ENCODE peak calls at places on chromosome 2, in nine cellular contexts. X is heart left ventricle; L is CD4-positive, alpha-beta memory T cell; J is hepatocyte; U is fibroblast of lung; K is psoas muscle; B is tibial artery; F is prostate gland; T is tibial nerve. O is an unnamed sample. For H3K36me3, the result is how much of the 10 kb centered on the place peaks cover.

GRCh38 chr2:173759959-173760358 is 205.2 kb downstream of the SP3 start:
- DNase-seq in X (no peak), L (no peak), J (no peak), U (no peak), K (no peak), B (no peak), F (no peak), T (no peak), O (no peak)

GRCh38 chr2:136247204-136247990 is 129.4 kb upstream of the CXCR4 start:
- DNase-seq in X (peak), L (no peak), J (no peak), U (peak), K (peak), B (peak), F (no peak), T (no peak), O (no peak)

GRCh38 chr2:48107326-48107925 is 201.1 kb upstream of the FBXO11 start:
- DNase-seq in X (no peak), L (no peak), J (peak), U (peak), K (no peak), B (no peak), F (no peak), T (no peak), O (peak)

GRCh38 chr2:104850322-104851184 is 3.4 kb upstream of the POU3F3 start:
- DNase-seq in X (no peak), L (no peak), J (no peak), U (no peak), K (no peak), B (no peak), F (no peak), T (no peak), O (no peak)

GRCh38 chr2:221088506-221088905 is 483.6 kb downstream of the EPHA4 start:
- DNase-seq in X (no peak), L (no peak), J (no peak), U (no peak), K (no peak), B (no peak), F (no peak), T (no peak), O (no peak)

GRCh38 chr2:47867205-47867604 is 39.1 kb downstream of the FBXO11 start:
- DNase-seq in X (peak), L (no peak), J (peak), U (peak), K (no peak), B (peak), F (no peak), T (no peak), O (no peak)

GRCh38 chr2:230899287-230899686 is 25.8 kb downstream of the GPR55 start:
- DNase-seq in X (no peak), L (no peak), J (no peak), U (no peak), K (no peak), B (no peak), F (no peak), T (no peak), O (no peak)

GRCh38 chr2:179243046-179243445 is 21.6 kb downstream of the SESTD1 start:
- DNase-seq in X (no peak), L (no peak), J (no peak), U (no peak), K (no peak), B (no peak), F (no peak), T (no peak), O (no peak)

DNA sequence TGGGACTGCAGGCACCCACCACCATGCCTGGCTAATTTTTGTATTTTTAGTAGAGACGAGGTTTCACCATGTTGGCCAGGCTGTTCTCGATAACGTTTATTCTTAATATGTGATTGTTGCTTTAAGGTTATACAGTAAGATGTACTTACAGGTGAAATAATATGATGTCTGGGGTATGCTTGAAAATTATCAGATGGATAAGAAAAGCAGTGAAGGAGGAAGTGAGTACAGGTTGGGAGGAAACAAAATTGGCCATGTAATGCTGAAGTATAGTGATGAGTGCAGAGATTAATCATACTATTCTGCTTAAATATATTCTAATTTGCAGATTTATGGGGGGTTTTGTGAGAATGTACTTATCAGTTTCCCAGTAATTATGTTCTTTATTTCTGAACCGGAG is 3.0 kb downstream of the GCC2 start:
- DNase-seq in X (no peak), L (no peak), J (no peak), U (no peak), K (no peak), B (no peak), F (no peak), T (no peak), O (no peak)
- H3K36me3 ChIP-seq in X (under half), L (half or more), J (under half), U (under half), K (under half), B (under half), F (under half), T (under half), O (under half)

DNA sequence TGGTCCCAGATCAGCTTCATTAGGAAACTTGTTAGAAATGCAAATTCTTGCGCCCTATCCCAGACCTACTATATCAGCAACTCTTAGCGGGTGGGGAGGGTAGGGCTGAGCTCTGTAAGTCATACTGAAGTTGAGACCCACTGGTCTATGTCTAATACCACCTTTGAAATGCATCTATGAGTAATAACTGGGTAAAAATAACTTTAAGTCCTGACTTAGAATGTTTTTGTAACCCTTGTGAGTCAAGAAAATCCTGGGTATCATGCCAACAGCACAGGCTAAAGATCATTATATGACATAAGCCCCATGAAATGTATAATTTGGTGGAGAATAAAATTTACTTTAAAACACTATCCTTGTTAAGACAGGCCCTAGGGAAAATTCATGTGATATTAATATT is 41.4 kb downstream of the PRKD3 start:
- DNase-seq in X (no peak), L (no peak), J (no peak), U (peak), K (no peak), B (no peak), F (no peak), T (no peak), O (no peak)
- H3K36me3 ChIP-seq in X (under half), L (under half), J (under half), U (under half), K (under half), B (under half), F (under half), T (under half), O (under half)

DNA sequence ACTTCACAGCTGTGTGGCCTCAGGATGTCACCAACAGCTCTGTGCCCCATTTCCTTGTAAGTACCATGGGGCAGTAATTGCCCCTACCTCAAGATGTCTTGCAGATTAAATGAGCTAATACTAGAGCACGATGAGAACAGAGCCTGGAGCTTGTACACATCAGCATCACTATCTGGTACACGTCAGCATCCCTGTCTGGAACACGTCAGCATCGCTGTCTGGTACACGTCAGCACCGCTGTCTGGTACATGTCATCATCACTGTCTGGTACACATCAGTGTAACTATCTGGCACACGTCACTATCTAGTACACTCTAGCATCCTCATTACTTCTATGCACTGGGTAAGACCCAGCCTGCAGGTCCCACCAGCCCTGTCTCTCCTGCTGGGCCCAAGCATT is 37.2 kb downstream of the AQP12A start:
- DNase-seq in X (no peak), L (no peak), J (peak), U (no peak), K (no peak), B (no peak), F (no peak), T (no peak), O (no peak)
- H3K36me3 ChIP-seq in X (under half), L (under half), J (under half), U (under half), K (under half), B (under half), F (under half), T (under half), O (under half)

DNA sequence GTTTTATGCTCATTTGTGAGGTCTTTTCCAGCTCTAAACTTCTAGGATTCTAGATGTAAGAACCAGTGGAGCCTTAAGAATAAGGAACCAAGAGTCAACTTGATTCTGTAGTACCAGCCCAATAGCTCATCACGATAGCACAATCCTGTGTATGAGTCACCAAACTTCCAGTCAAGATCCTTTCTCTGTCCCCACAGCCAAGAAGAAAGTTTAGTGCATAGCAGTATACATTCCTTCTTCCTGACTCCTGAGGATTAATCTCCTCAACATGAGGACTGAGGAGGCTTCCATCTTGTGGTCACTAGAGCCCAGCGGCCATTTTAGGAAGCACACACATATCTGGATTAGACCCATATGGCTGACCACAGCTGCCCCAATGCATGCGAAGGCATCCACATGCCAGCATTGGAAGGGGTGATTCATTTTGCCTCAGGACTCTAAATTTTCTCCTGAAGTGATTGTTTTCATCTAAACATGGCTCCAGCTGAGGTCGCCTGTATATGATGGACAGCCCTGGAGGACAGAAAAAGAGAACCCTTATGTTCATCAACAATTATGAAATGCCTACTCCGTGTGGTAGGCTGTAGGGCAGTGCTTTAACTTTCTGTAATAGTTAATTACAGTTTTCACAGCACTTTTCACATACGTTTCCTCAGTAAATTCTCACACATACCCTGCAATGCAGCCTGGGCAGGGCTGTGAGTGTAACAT is 53.5 kb downstream of the RASGRP3 start:
- DNase-seq in X (no peak), L (no peak), J (peak), U (peak), K (no peak), B (no peak), F (no peak), T (no peak), O (no peak)
- H3K36me3 ChIP-seq in X (under half), L (under half), J (under half), U (under half), K (under half), B (under half), F (under half), T (under half), O (under half)

GRCh38 chr2:190996338-190996946 is 17.5 kb downstream of the STAT1 start:
- DNase-seq in X (no peak), L (peak), J (peak), U (peak), K (no peak), B (no peak), F (no peak), T (no peak), O (peak)

GRCh38 chr2:190993292-190993643 is 20.7 kb downstream of the STAT1 start:
- DNase-seq in X (no peak), L (no peak), J (no peak), U (no peak), K (no peak), B (no peak), F (no peak), T (no peak), O (no peak)

GRCh38 chr2:190996947-190997346 is 17.0 kb downstream of the STAT1 start:
- DNase-seq in X (no peak), L (no peak), J (no peak), U (no peak), K (no peak), B (no peak), F (no peak), T (no peak), O (no peak)

GRCh38 chr2:190997516-190998113 is 16.4 kb downstream of the STAT1 start:
- DNase-seq in X (no peak), L (no peak), J (no peak), U (no peak), K (no peak), B (no peak), F (no peak), T (no peak), O (no peak)

DNA sequence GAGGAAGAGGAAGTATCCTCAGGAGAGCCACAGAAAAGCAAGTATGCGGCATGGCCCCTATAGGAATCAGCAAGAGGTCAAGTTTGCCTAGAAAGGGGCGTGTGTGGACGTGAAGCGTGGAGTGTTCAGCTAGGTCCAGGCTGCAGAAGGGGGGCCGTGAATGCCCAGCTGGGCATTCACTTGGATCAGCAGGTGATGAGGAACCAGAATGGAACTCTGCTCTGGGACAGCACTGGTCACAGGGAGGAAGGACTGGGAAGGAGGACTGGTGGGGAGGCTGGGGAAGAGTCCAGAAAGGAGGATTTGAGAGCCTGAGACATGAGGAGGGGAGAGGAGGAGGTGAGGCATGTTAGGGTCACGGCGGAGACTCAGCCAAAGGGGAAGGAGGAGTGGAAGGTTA is 19.8 kb downstream of the STAT1 start:
- DNase-seq in X (no peak), L (no peak), J (no peak), U (no peak), K (no peak), B (no peak), F (no peak), T (no peak), O (no peak)
- H3K36me3 ChIP-seq in X (under half), L (half or more), J (under half), U (under half), K (under half), B (half or more), F (under half), T (under half), O (under half)

DNA sequence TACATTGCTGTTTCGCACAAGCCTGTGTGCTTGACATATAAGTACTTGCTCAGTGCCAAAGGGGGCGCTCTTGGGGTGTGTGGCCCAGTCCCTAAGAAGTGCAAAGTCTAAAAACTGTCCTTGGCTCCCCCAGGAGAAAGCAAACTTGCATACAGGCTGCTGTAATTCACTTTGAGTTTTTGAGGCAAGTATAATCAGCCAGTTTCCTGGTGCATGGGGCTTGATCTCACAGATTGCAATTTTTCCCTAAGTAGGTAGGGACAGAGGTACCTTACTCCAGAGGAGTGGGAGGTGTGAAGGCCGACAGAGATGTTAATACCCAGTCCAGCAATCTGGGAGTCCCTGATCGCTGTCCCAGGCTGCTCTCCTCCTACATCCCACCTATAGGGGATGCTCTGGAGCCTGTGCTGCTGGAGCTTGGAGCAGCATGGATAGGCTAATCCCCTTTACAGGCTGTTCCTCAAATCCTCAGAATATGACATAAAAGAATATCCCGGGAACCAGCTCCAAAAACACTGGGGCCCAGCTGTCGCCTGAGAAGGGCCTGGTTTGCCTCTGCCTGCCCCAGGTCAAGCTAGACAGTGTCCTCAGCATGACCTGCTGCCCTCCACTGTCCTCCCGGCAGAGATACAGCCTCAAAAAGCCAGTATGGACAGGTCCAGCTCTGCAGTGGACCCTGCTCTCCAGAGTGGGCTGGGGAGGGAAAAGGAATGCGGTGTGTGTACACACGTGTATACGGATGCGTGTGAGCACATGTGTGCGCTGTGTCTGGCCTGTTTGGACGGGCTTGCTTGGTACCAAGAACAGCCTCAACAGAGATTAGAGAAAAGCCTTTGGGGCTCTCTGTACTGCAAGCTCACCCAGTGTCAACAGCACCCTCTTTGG is 136.6 kb upstream of the HAAO start:
- DNase-seq in X (no peak), L (no peak), J (peak), U (peak), K (no peak), B (no peak), F (no peak), T (no peak), O (peak)
- H3K36me3 ChIP-seq in X (under half), L (under half), J (under half), U (under half), K (under half), B (under half), F (under half), T (under half), O (under half)

GRCh38 chr2:214782671-214783070 is 26.8 kb downstream of the BARD1 start:
- DNase-seq in X (no peak), L (no peak), J (no peak), U (no peak), K (no peak), B (no peak), F (no peak), T (no peak), O (no peak)

DNA sequence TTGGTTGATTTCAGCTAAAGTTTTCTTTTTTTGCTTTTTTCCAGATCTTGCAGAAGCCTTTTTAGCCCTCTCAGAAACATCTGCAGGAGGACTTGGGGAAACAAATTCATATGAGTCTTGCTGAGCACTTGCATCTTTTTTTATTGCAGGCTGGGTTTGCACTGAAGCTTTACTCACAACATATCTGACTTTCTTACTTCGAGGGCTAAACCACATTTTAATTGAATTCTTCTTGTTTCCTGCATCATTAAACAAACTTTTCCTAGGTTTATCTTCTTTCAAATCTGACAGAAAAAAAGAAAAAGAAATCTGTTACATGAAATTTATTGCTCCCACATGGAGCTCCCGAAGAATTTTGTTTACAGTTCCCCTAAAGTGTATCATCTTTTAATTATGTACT is 28.3 kb downstream of the BARD1 start:
- DNase-seq in X (no peak), L (no peak), J (no peak), U (no peak), K (no peak), B (no peak), F (no peak), T (no peak), O (no peak)
- H3K36me3 ChIP-seq in X (under half), L (under half), J (under half), U (under half), K (under half), B (half or more), F (under half), T (under half), O (under half)

GRCh38 chr2:60513996-60514395 is 39.5 kb downstream of the BCL11A start:
- DNase-seq in X (no peak), L (no peak), J (no peak), U (no peak), K (no peak), B (no peak), F (no peak), T (no peak), O (no peak)
- H3K36me3 ChIP-seq in X (under half), L (under half), J (under half), U (under half), K (under half), B (under half), F (under half), T (under half), O (under half)

GRCh38 chr2:69918391-69918790 is 3.5 kb downstream of the MXD1 start:
- DNase-seq in X (no peak), L (no peak), J (no peak), U (no peak), K (no peak), B (no peak), F (no peak), T (no peak), O (no peak)
- H3K36me3 ChIP-seq in X (under half), L (under half), J (under half), U (under half), K (under half), B (under half), F (under half), T (under half), O (under half)

O was measured in Caco-2.